ENCODE peak calls at places on chromosomes 12 and 14, in ten cellular contexts. N, P, Y, U, O, F, Q, V, E and R are unnamed samples.

GRCh38 chr12:39610626-39611025 is 9.0 kb downstream of the ABCD2 start:
- DNase-seq in V (no peak), N (no peak), U (no peak), O (no peak), F (no peak), E (no peak), Q (no peak), Y (no peak), P (no peak), R (no peak)

GRCh38 chr14:103739466-103739792 is 23.8 kb downstream of the ZFYVE21 start:
- DNase-seq in O (no peak), P (no peak), E (no peak), F (no peak), Y (no peak), N (no peak), V (no peak), Q (no peak), U (no peak), R (peak)

GRCh38 chr14:72619881-72620280 is 274.0 kb downstream of the DPF3 start:
- DNase-seq in Y (no peak), N (no peak), O (no peak), P (no peak), V (no peak), Q (no peak), F (no peak), U (no peak), E (no peak), R (no peak)

GRCh38 chr14:71754422-71755095 is 177.7 kb upstream of the RGS6 start:
- DNase-seq in P (no peak), E (no peak), F (no peak), U (no peak), N (no peak), Q (no peak), V (no peak), O (no peak), Y (no peak), R (no peak)

GRCh38 chr14:35117112-35117511 is 4.7 kb downstream of the PPP2R3C start:
- DNase-seq in E (no peak), Q (no peak), Y (peak), O (no peak), N (no peak), U (no peak), V (no peak), F (no peak), P (no peak), R (no peak)

GRCh38 chr14:53982546-53982945 is 25.9 kb upstream of the BMP4 start:
- DNase-seq in P (no peak), F (no peak), E (no peak), V (no peak), Y (no peak), Q (no peak), O (no peak), U (no peak), N (no peak), R (no peak)

GRCh38 chr14:88695873-88696272 is 96.9 kb downstream of the EML5 start:
- DNase-seq in V (no peak), N (no peak), Q (no peak), U (peak), Y (no peak), P (peak), F (no peak), E (no peak), O (no peak), R (no peak)

GRCh38 chr12:112380663-112381420 is 1.4 kb downstream of the HECTD4 start:
- DNase-seq in F (no peak), Y (no peak), Q (peak), P (no peak), V (peak), N (no peak), U (no peak), E (no peak), O (no peak), R (no peak)

GRCh38 chr14:59093889-59094288 is 94.6 kb upstream of the DAAM1 start:
- DNase-seq in Q (no peak), E (no peak), P (no peak), V (no peak), U (no peak), Y (no peak), N (no peak), F (no peak), O (no peak), R (no peak)

GRCh38 chr14:33788116-33788515 is 162.8 kb downstream of the EGLN3 start:
- DNase-seq in P (no peak), F (no peak), N (no peak), U (no peak), O (no peak), V (no peak), Q (no peak), Y (no peak), E (no peak), R (no peak)

GRCh38 chr14:91744068-91744480 is 12.2 kb upstream of the CATSPERB start:
- DNase-seq in Q (no peak), N (no peak), V (no peak), P (no peak), F (peak), E (no peak), U (no peak), Y (no peak), O (no peak), R (no peak)

GRCh38 chr12:52182898-52183543 is 8.8 kb downstream of the KRT80 start:
- DNase-seq in P (no peak), O (no peak), E (no peak), U (peak), F (no peak), Q (no peak), N (peak), Y (no peak), V (no peak), R (no peak)

GRCh38 chr14:80055912-80056801 is 155.1 kb downstream of the DIO2 start:
- DNase-seq in O (no peak), N (peak), E (no peak), Q (no peak), Y (peak), F (peak), P (peak), U (peak), V (peak), R (no peak)

GRCh38 chr12:509494-509893 is 49.8 kb downstream of the B4GALNT3 start:
- DNase-seq in E (no peak), N (peak), Y (no peak), Q (no peak), O (no peak), F (no peak), P (peak), U (peak), V (no peak), R (no peak)

GRCh38 chr14:100375273-100375962 is 52.3 kb downstream of the SLC25A47 start:
- DNase-seq in E (peak), N (peak), Y (peak), Q (peak), O (peak), P (peak), V (peak), F (peak), U (peak), R (no peak)

GRCh38 chr12:89988556-89988955 is 279.9 kb upstream of the ATP2B1 start:
- DNase-seq in U (no peak), Y (no peak), Q (no peak), E (no peak), V (no peak), F (no peak), O (no peak), N (no peak), P (no peak), R (no peak)

GRCh38 chr12:90058721-90059120 is 350.1 kb upstream of the ATP2B1 start:
- DNase-seq in F (peak), O (no peak), E (peak), Q (no peak), V (no peak), P (peak), U (peak), Y (no peak), N (no peak), R (no peak)

GRCh38 chr14:77037886-77038511 is 9.5 kb upstream of the IRF2BPL start:
- DNase-seq in E (no peak), N (no peak), Y (no peak), O (no peak), F (no peak), Q (no peak), U (no peak), V (no peak), P (peak), R (no peak)

GRCh38 chr12:47022296-47022695 is 57.1 kb upstream of the PCED1B start:
- DNase-seq in O (no peak), V (no peak), N (no peak), U (peak), E (no peak), Q (no peak), P (peak), F (peak), Y (no peak), R (no peak)

GRCh38 chr12:47023944-47024343 is 55.5 kb upstream of the PCED1B start:
- DNase-seq in V (no peak), Q (no peak), N (no peak), U (no peak), F (no peak), E (no peak), P (no peak), O (no peak), Y (no peak), R (no peak)

GRCh38 chr12:47023311-47023710 is 56.1 kb upstream of the PCED1B start:
- DNase-seq in E (no peak), U (no peak), P (no peak), Q (no peak), N (no peak), V (no peak), O (no peak), F (no peak), Y (no peak), R (no peak)

GRCh38 chr12:47020211-47020821 is 59.1 kb upstream of the PCED1B start:
- DNase-seq in E (no peak), Q (no peak), F (no peak), V (no peak), U (no peak), P (no peak), N (no peak), O (no peak), Y (no peak), R (no peak)

DNA sequence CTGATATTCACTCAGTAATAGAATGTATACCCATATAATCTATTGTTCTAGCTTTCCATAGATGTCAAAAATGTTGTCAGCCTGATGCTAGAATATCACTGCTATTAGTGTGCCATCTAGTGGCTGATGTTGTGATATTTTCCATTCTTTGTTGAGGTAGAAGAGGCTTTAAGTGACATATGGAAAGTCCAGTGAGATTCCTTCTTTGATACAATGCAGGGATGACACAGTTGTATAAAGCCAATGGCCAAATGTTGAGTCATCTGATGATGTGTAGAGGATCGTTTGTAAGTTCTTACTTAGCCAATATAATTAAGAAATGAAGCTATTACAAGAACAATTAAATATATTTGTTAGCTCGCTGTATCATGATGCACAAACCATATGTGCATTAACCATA is 58.1 kb upstream of the PCED1B start:
- DNase-seq in Y (no peak), N (no peak), F (peak), P (peak), O (no peak), V (peak), U (peak), Q (no peak), E (peak), R (no peak)
- TF ChIP-seq CTCF in Y (peak), N (peak), F (peak), P (peak), O (peak), V (peak), U (peak), Q (peak), E (peak), R (peak)

GRCh38 chr12:126369487-126370463 is 1304.5 kb downstream of the AACS start:
- DNase-seq in O (no peak), Q (no peak), Y (no peak), E (peak), F (peak), U (no peak), N (no peak), P (peak), V (no peak), R (no peak)
- TF ChIP-seq CTCF in O (no peak), Q (no peak), Y (no peak), E (peak), F (peak), U (no peak), N (no peak), P (peak), V (no peak), R (peak)

DNA sequence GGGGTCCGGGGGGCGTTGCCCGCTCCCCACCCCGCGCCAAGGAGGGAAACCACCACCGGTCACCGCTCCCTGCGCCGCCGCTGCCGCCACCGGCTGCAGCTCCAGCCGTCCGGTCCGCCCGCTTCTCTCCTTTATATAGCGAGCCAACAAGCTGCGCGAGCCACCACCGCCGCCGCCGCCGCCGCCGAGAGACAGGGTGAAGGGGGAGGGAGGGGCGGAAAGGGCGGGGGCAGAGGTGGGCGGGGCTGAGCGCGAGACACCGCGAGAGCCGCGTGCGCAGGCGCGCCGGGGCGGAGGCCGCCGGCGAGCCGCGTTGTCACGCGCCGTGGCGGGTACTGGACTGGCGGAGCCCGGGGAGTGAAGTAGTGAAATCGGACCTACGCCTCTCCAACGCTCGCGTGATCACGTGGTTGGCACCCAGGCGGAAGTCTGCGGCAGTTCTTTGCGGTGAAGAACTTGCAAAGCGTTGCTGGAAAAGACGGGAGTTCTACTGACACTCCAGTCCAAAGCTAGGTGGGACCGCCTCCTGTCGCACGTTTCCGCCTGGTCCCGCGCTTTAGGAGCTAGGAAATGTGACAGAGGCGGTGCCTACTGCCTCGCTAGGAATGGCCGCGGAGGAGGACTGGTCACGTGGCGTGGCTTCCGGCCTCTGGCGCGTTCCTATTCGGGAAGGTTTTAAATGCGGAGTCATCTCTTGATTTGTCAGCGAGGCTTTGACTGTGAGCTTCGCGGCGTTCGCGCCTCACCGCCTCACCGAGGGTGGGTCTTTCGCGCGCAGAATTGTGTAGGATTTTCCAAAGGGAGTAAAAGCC is at the start of gene GTF2A1:
- DNase-seq in Q (peak), V (peak), P (peak), Y (peak), E (peak), N (peak), U (peak), F (peak), O (peak), R (peak)
- TF ChIP-seq CTCF in Q (no peak), V (no peak), P (no peak), Y (no peak), E (no peak), N (no peak), U (no peak), F (no peak), O (no peak), R (no peak)

GRCh38 chr14:69314327-69314726 is 54.4 kb downstream of the GALNT16 start:
- DNase-seq in O (no peak), N (no peak), Q (no peak), E (no peak), V (no peak), Y (peak), P (no peak), F (no peak), U (no peak), R (peak)
- TF ChIP-seq CTCF in O (no peak), N (no peak), Q (no peak), E (no peak), V (no peak), Y (no peak), P (no peak), F (no peak), U (no peak), R (no peak)

DNA sequence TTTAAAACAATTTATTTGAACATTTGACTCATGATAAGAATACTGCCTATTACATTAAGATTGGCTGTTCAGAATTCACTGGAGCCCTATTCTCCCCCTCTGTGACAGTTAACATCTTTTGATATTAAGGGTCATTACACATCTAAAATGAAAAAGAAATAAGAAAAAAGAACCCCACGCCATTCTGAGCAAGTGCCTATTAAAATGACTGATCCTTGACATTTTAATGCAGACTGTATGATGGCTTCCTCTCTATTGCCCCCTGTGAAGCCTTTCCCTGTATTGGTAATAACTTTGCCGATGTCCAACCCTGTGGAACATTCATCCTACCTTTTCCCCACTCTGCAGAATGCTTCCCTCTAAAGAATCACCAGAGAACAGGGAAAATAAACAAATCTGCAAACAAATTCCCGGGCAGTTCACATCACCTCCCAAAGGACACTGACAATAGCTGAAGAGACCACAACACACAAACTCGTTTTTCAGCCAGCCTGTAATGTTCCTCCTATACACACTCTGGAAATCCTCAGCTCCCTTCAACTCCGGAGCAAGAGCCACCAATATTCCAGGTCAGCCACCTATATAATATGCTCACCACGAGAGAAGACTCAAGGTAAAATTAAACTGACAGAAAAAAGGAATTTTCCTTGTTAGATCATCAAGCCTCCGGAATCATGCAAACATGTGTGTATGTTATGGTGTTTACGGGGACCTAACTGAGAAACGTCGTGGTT is 2.1 kb downstream of the NIN start:
- DNase-seq in Y (no peak), N (no peak), F (no peak), O (no peak), E (no peak), P (no peak), V (no peak), Q (no peak), U (no peak), R (no peak)
- TF ChIP-seq CTCF in Y (no peak), N (no peak), F (peak), O (no peak), E (no peak), P (no peak), V (no peak), Q (no peak), U (no peak), R (peak)